ENCODE peak calls at places on chromosomes 1 and 21, in four cellular contexts. Y, P, H and K are unnamed samples.

GRCh38 chr1:199735660-199736059 is 291.9 kb upstream of the NR5A2 start:
- DNase-seq in Y (no peak), P (no peak), H (no peak), K (no peak)

GRCh38 chr1:19639999-19640362 is 4.1 kb upstream of the NBL1 start:
- DNase-seq in Y (no peak), P (no peak), H (no peak), K (no peak)

GRCh38 chr1:198019126-198019525 is 102.0 kb downstream of the LHX9 start:
- DNase-seq in Y (no peak), P (no peak), H (no peak), K (no peak)

GRCh38 chr21:44966135-44967081 is 26.6 kb downstream of the SLX9 start:
- DNase-seq in Y (no peak), P (peak), H (no peak), K (no peak)

GRCh38 chr1:205208805-205209204 is 2.7 kb downstream of the DSTYK start:
- DNase-seq in Y (no peak), P (no peak), H (no peak), K (no peak)

GRCh38 chr1:17572264-17572985 is 32.9 kb downstream of the ARHGEF10L start:
- DNase-seq in Y (no peak), P (no peak), H (no peak), K (no peak)

GRCh38 chr1:161037661-161038522 is 872 bp downstream of the TSTD1 start:
- DNase-seq in Y (no peak), P (peak), H (no peak), K (no peak)

GRCh38 chr1:162985816-162986215 is 83.3 kb upstream of the RGS4 start:
- DNase-seq in Y (no peak), P (no peak), H (no peak), K (no peak)

GRCh38 chr21:37914211-37914900 is 1.9 kb downstream of the KCNJ6 start:
- DNase-seq in Y (peak), P (peak), H (no peak), K (peak)

GRCh38 chr1:109586055-109586454 is 33.4 kb downstream of the GNAT2 start:
- DNase-seq in Y (no peak), P (no peak), H (no peak), K (no peak)

GRCh38 chr1:100736324-100736723 is 16.8 kb downstream of the VCAM1 start:
- DNase-seq in Y (no peak), P (no peak), H (no peak), K (no peak)

GRCh38 chr1:96554364-96554763 is 167.2 kb upstream of the PTBP2 start:
- DNase-seq in Y (no peak), P (no peak), H (no peak), K (no peak)

GRCh38 chr1:247401310-247402098 is 14.5 kb upstream of the NLRP3 start:
- DNase-seq in Y (no peak), P (no peak), H (no peak), K (no peak)

GRCh38 chr1:117606608-117607261 is 887 bp downstream of the TENT5C start:
- DNase-seq in Y (peak), P (peak), H (no peak), K (no peak)

GRCh38 chr1:212457740-212458338 is 25.1 kb downstream of the NENF start:
- DNase-seq in Y (peak), P (no peak), H (peak), K (peak)

GRCh38 chr1:1079408-1080121 is 5.5 kb upstream of the RNF223 start:
- DNase-seq in Y (peak), P (peak), H (peak), K (no peak)

GRCh38 chr1:40768146-40768990 is 15.2 kb upstream of the KCNQ4 start:
- DNase-seq in Y (no peak), P (no peak), H (no peak), K (no peak)

GRCh38 chr1:23470282-23471070 is 13.5 kb downstream of the ASAP3 start:
- DNase-seq in Y (no peak), P (no peak), H (no peak), K (no peak)

GRCh38 chr1:111364690-111365089 is 62.8 kb downstream of the OVGP1 start:
- DNase-seq in Y (no peak), P (no peak), H (no peak), K (no peak)

GRCh38 chr1:232377494-232377770 is 252.5 kb downstream of the SIPA1L2 start:
- DNase-seq in Y (peak), P (no peak), H (peak), K (no peak)

GRCh38 chr1:62241357-62242131 is 46.9 kb downstream of the L1TD1 start:
- DNase-seq in Y (no peak), P (no peak), H (no peak), K (no peak)

GRCh38 chr1:157472302-157472701 is 80.0 kb downstream of the FCRL5 start:
- DNase-seq in Y (no peak), P (no peak), H (no peak), K (no peak)

GRCh38 chr1:30765610-30766434 is 8.2 kb upstream of the LAPTM5 start:
- DNase-seq in Y (no peak), P (no peak), H (no peak), K (no peak)

GRCh38 chr1:238944028-238944427 is 442.3 kb upstream of the CHRM3 start:
- DNase-seq in Y (no peak), P (no peak), H (no peak), K (no peak)

GRCh38 chr1:223500560-223501425 is 107.6 kb downstream of the CCDC185 start:
- DNase-seq in Y (peak), P (no peak), H (peak), K (no peak)

GRCh38 chr1:59768752-59769411 is 45.9 kb upstream of the HOOK1 start:
- DNase-seq in Y (no peak), P (no peak), H (no peak), K (no peak)

GRCh38 chr1:192131914-192132313 is 26.3 kb upstream of the RGS18 start:
- DNase-seq in Y (no peak), P (no peak), H (no peak), K (no peak)

GRCh38 chr21:34809822-34810221 is 141.0 kb downstream of the CLIC6 start:
- DNase-seq in Y (no peak), P (no peak), H (no peak), K (no peak)

GRCh38 chr21:34811368-34811767 is 142.6 kb downstream of the CLIC6 start:
- DNase-seq in Y (no peak), P (no peak), H (no peak), K (no peak)

GRCh38 chr21:34812510-34813265 is 143.9 kb downstream of the CLIC6 start:
- DNase-seq in Y (peak), P (no peak), H (no peak), K (no peak)

GRCh38 chr21:34808569-34809204 is 139.9 kb downstream of the CLIC6 start:
- DNase-seq in Y (no peak), P (no peak), H (no peak), K (no peak)

GRCh38 chr21:34810786-34811185 is 142.0 kb downstream of the CLIC6 start:
- DNase-seq in Y (no peak), P (no peak), H (no peak), K (no peak)
- TF ChIP-seq CTCF in Y (no peak), P (no peak), H (no peak), K (no peak)

GRCh38 chr1:11873395-11873794 is 14.7 kb upstream of the NPPB start:
- DNase-seq in Y (no peak), P (no peak), H (no peak), K (no peak)

GRCh38 chr1:11878081-11878890 is 19.5 kb upstream of the NPPB start:
- DNase-seq in Y (no peak), P (no peak), H (no peak), K (no peak)

GRCh38 chr1:11873954-11874562 is 15.3 kb upstream of the NPPB start:
- DNase-seq in Y (no peak), P (no peak), H (no peak), K (no peak)

GRCh38 chr1:11874624-11875023 is 15.9 kb upstream of the NPPB start:
- DNase-seq in Y (no peak), P (no peak), H (no peak), K (no peak)

GRCh38 chr1:11875094-11875493 is 16.3 kb upstream of the NPPB start:
- DNase-seq in Y (no peak), P (no peak), H (no peak), K (no peak)
- TF ChIP-seq CTCF in Y (no peak), P (no peak), H (no peak), K (no peak)

GRCh38 chr1:206637605-206638004 is 2.3 kb downstream of the DYRK3 start:
- DNase-seq in Y (no peak), P (no peak), H (no peak), K (no peak)

GRCh38 chr1:206635983-206636354 is 633 bp downstream of the DYRK3 start:
- DNase-seq in Y (no peak), P (no peak), H (no peak), K (no peak)

GRCh38 chr1:206633708-206634121 is 1.6 kb upstream of the DYRK3 start:
- DNase-seq in Y (peak), P (no peak), H (no peak), K (no peak)

GRCh38 chr1:206634365-206635079 is 814 bp upstream of the DYRK3 start:
- DNase-seq in Y (peak), P (peak), H (peak), K (peak)

DNA sequence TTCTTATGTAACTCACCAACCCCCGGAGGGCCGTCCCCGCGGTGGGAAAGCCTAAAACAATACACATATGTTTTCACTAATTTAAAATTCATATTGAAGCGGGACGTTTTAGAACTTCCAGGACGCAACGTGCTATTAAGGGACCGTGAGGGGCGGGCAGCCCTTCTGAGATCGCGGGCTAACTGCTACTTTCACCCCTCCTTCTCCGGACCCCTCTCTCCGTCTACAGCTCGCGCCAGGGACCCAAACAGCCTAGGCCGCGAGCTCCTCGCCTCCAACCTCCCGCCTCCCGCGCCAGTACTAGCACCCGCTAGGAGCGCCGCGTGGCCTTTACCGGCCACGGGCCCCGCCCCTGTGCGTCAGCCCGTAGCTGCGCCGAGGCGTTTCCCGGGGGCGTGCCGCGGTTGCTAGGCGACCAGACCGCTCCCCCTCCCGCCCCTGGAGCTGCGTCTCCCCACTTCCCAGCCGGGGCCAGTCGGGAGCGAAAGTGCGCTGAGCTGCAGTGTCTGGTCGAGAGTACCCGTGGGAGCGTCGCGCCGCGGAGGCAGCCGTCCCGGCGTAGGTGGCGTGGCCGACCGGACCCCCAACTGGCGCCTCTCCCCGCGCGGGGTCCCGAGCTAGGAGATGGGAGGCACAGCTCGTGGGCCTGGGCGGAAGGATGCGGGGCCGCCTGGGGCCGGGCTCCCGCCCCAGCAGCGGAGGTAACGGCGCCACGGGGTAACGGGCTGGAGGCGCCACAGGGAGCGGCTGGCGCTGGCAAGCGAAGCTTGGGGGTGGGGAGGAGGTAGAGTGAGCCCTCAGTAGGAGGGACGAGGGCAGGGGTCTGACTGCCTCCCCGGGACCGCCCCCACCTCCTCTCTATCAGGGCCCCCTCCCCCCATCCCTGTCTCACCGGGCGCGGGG is at the start of gene DYRK3:
- DNase-seq in Y (peak), P (peak), H (peak), K (peak)
- TF ChIP-seq CTCF in Y (no peak), P (no peak), H (no peak), K (no peak)

GRCh38 chr1:10181154-10181553 is 29.2 kb upstream of the KIF1B start:
- DNase-seq in Y (no peak), P (no peak), H (no peak), K (no peak)
- TF ChIP-seq CTCF in Y (no peak), P (no peak), H (no peak), K (no peak)

GRCh38 chr1:200971955-200972711 is 51.4 kb downstream of the KIF21B start:
- DNase-seq in Y (peak), P (peak), H (peak), K (peak)
- TF ChIP-seq CTCF in Y (peak), P (peak), H (peak), K (peak)

DNA sequence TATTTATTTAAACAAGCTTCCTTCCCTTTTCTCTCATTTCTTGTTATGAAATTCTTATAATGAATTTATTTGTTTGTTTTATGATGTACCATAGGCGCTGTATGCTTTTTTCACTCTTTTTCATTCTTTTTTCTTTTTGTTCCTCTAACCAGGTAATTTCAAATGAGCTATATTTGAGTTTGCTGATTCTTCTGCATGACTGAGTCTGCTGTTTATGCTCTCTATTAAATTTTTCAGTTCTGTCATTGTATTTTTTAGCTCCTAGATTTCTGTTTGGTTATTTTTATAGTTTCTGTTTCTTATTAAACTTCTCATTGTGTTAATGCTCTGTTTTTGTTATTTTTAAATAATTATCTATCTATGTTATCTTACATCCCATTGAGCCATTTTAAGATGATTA is 232.4 kb downstream of the LHX8 start:
- DNase-seq in Y (no peak), P (no peak), H (no peak), K (no peak)
- TF ChIP-seq CTCF in Y (no peak), P (no peak), H (no peak), K (no peak)

GRCh38 chr1:94739521-94740061 is 80.6 kb upstream of the SLC44A3 start:
- DNase-seq in Y (no peak), P (no peak), H (no peak), K (no peak)

GRCh38 chr1:94738371-94738770 is 81.8 kb upstream of the SLC44A3 start:
- DNase-seq in Y (no peak), P (no peak), H (no peak), K (no peak)

GRCh38 chr1:94741956-94742355 is 78.2 kb upstream of the SLC44A3 start:
- DNase-seq in Y (no peak), P (no peak), H (no peak), K (no peak)

GRCh38 chr1:94743866-94744265 is 76.3 kb upstream of the SLC44A3 start:
- DNase-seq in Y (peak), P (no peak), H (no peak), K (no peak)

GRCh38 chr1:94741510-94741909 is 78.6 kb upstream of the SLC44A3 start:
- DNase-seq in Y (no peak), P (no peak), H (no peak), K (no peak)
- TF ChIP-seq CTCF in Y (no peak), P (no peak), H (no peak), K (no peak)

GRCh38 chr1:55064071-55064581 is 24.8 kb downstream of the PCSK9 start:
- DNase-seq in Y (peak), P (no peak), H (no peak), K (no peak)
- TF ChIP-seq CTCF in Y (no peak), P (no peak), H (peak), K (peak)